ENCODE peak calls at places on chromosome 5, in six cellular contexts. F is SK-N-SH, S is HCT116, C is K562, B is HepG2, K is H1. R is an unnamed sample.

GRCh38 chr5:74070766-74071165 is 444.8 kb downstream of the ARHGEF28 start:
- DNase-seq in F (no peak), S (no peak), C (no peak), B (no peak), K (no peak), R (no peak)

GRCh38 chr5:72015103-72015548 is 92.1 kb upstream of the MAP1B start:
- DNase-seq in F (peak), S (peak), C (peak), B (peak), K (no peak), R (peak)

GRCh38 chr5:43555895-43556606 is 826 bp downstream of the PAIP1 start:
- DNase-seq in F (peak), S (peak), C (peak), B (peak), K (no peak), R (peak)

GRCh38 chr5:24397601-24398000 is 247.2 kb downstream of the CDH10 start:
- DNase-seq in F (no peak), S (no peak), C (no peak), B (no peak), K (no peak), R (no peak)

GRCh38 chr5:129361441-129362025 is 98.6 kb upstream of the ADAMTS19 start:
- DNase-seq in F (no peak), S (peak), C (no peak), B (no peak), K (no peak), R (peak)

GRCh38 chr5:9283473-9283872 is 262.4 kb downstream of the SEMA5A start:
- DNase-seq in F (no peak), S (no peak), C (no peak), B (no peak), K (no peak), R (no peak)

GRCh38 chr5:140251527-140251973 is 51.4 kb downstream of the PFDN1 start:
- DNase-seq in F (no peak), S (peak), C (no peak), B (no peak), K (no peak), R (no peak)

GRCh38 chr5:61467766-61468482 is 135.9 kb downstream of the ZSWIM6 start:
- DNase-seq in F (no peak), S (no peak), C (no peak), B (no peak), K (no peak), R (no peak)

GRCh38 chr5:137580030-137580429 is 80.9 kb upstream of the SPOCK1 start:
- DNase-seq in F (no peak), S (no peak), C (no peak), B (no peak), K (no peak), R (no peak)

GRCh38 chr5:74885170-74885569 is 19.0 kb upstream of the FAM169A start:
- DNase-seq in F (no peak), S (no peak), C (no peak), B (peak), K (no peak), R (no peak)

GRCh38 chr5:126878085-126878484 is 101.1 kb downstream of the LMNB1 start:
- DNase-seq in F (no peak), S (no peak), C (no peak), B (no peak), K (no peak), R (no peak)

GRCh38 chr5:31492824-31493223 is 39.1 kb downstream of the DROSHA start:
- DNase-seq in F (no peak), S (no peak), C (no peak), B (no peak), K (no peak), R (no peak)

GRCh38 chr5:133295520-133295919 is 243.7 kb downstream of the HSPA4 start:
- DNase-seq in F (no peak), S (no peak), C (no peak), B (no peak), K (no peak), R (peak)

GRCh38 chr5:126003309-126003708 is 419.9 kb upstream of the GRAMD2B start:
- DNase-seq in F (no peak), S (no peak), C (no peak), B (no peak), K (no peak), R (no peak)

GRCh38 chr5:34007116-34007674 is 655 bp downstream of the AMACR start:
- DNase-seq in F (peak), S (no peak), C (no peak), B (no peak), K (no peak), R (peak)

GRCh38 chr5:1824109-1824821 is 23.1 kb downstream of the NDUFS6 start:
- DNase-seq in F (no peak), S (no peak), C (no peak), B (no peak), K (no peak), R (no peak)

GRCh38 chr5:107284822-107285510 is 385.8 kb downstream of the EFNA5 start:
- DNase-seq in F (no peak), S (no peak), C (no peak), B (no peak), K (no peak), R (no peak)

GRCh38 chr5:151238303-151238741 is 14.4 kb upstream of the CCDC69 start:
- DNase-seq in F (no peak), S (no peak), C (no peak), B (no peak), K (no peak), R (no peak)

GRCh38 chr5:155773680-155774079 is 553.3 kb upstream of the SGCD start:
- DNase-seq in F (no peak), S (no peak), C (no peak), B (no peak), K (no peak), R (no peak)

GRCh38 chr5:134374234-134374633 is 2.9 kb downstream of the UBE2B start:
- DNase-seq in F (no peak), S (no peak), C (no peak), B (no peak), K (no peak), R (peak)

GRCh38 chr5:54761213-54761701 is 224.1 kb downstream of the ESM1 start:
- DNase-seq in F (no peak), S (no peak), C (no peak), B (no peak), K (no peak), R (no peak)

GRCh38 chr5:64680289-64680688 is 10.0 kb upstream of the SHISAL2B start:
- DNase-seq in F (no peak), S (no peak), C (no peak), B (peak), K (no peak), R (peak)

GRCh38 chr5:1415059-1415425 is 30.2 kb downstream of the SLC6A3 start:
- DNase-seq in F (no peak), S (no peak), C (no peak), B (no peak), K (no peak), R (no peak)

GRCh38 chr5:143929486-143929885 is 117.5 kb downstream of the HMHB1 start:
- DNase-seq in F (no peak), S (no peak), C (no peak), B (no peak), K (no peak), R (no peak)

GRCh38 chr5:178826216-178826615 is 33.5 kb upstream of the ZNF354B start:
- DNase-seq in F (no peak), S (no peak), C (no peak), B (no peak), K (no peak), R (no peak)

GRCh38 chr5:32709789-32710334 is 1.3 kb upstream of the NPR3 start:
- DNase-seq in F (peak), S (peak), C (peak), B (peak), K (no peak), R (peak)

GRCh38 chr5:32710859-32711692 is at the start of gene NPR3:
- DNase-seq in F (peak), S (no peak), C (no peak), B (no peak), K (no peak), R (no peak)

GRCh38 chr5:32708949-32709348 is 2.2 kb upstream of the NPR3 start:
- DNase-seq in F (peak), S (no peak), C (no peak), B (no peak), K (no peak), R (no peak)

GRCh38 chr5:32711693-32712462 is 757 bp downstream of the NPR3 start:
- DNase-seq in F (peak), S (no peak), C (no peak), B (no peak), K (no peak), R (no peak)

GRCh38 chr5:32710335-32710858 is 724 bp upstream of the NPR3 start:
- DNase-seq in F (peak), S (no peak), C (no peak), B (no peak), K (no peak), R (no peak)
- TF ChIP-seq JUND in F (no peak), S (no peak), C (no peak), B (no peak), K (no peak), R (no peak)

GRCh38 chr5:149328177-149328576 is 17.1 kb upstream of the GRPEL2 start:
- DNase-seq in F (no peak), S (no peak), C (no peak), B (no peak), K (no peak), R (no peak)

GRCh38 chr5:149326611-149327010 is 18.7 kb upstream of the GRPEL2 start:
- DNase-seq in F (no peak), S (no peak), C (no peak), B (no peak), K (no peak), R (no peak)

GRCh38 chr5:149325166-149325735 is 20.0 kb upstream of the GRPEL2 start:
- DNase-seq in F (no peak), S (no peak), C (no peak), B (no peak), K (no peak), R (no peak)

GRCh38 chr5:149324639-149325038 is 20.7 kb upstream of the GRPEL2 start:
- DNase-seq in F (no peak), S (no peak), C (no peak), B (no peak), K (no peak), R (no peak)

GRCh38 chr5:149325894-149326293 is 19.4 kb upstream of the GRPEL2 start:
- DNase-seq in F (no peak), S (no peak), C (no peak), B (no peak), K (no peak), R (no peak)
- TF ChIP-seq JUND in F (no peak), S (no peak), C (no peak), B (no peak), K (no peak), R (no peak)

DNA sequence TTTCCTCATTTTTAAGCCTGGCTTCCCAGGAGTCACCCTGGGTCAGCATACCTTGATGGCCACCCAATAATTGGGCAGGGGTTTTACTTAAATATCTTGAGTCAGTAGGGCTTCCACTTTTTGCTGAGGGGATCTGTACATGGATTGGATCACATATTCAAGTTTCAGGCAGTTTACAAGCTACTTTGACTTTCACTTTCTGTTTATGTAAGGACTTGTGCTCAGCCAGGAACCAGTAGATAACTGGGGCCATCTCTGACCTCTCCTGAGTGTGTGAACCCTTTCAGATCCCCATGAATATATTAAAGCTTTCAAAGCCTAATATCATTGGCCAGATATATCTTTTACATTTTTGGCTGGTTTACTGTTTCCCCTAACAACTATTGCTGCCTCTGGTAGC is 45.1 kb downstream of the SLCO6A1 start:
- DNase-seq in F (no peak), S (no peak), C (no peak), B (no peak), K (no peak), R (peak)
- TF ChIP-seq JUND in F (no peak), S (no peak), C (no peak), B (no peak), K (no peak), R (no peak)

GRCh38 chr5:82599030-82599429 is 320.9 kb upstream of the RPS23 start:
- DNase-seq in F (no peak), S (no peak), C (no peak), B (no peak), K (no peak), R (no peak)

GRCh38 chr5:82603280-82603987 is 325.3 kb upstream of the RPS23 start:
- DNase-seq in F (no peak), S (no peak), C (no peak), B (no peak), K (no peak), R (no peak)

GRCh38 chr5:82599692-82600091 is 321.5 kb upstream of the RPS23 start:
- DNase-seq in F (no peak), S (no peak), C (no peak), B (no peak), K (no peak), R (no peak)

GRCh38 chr5:82601862-82602261 is 323.7 kb upstream of the RPS23 start:
- DNase-seq in F (no peak), S (no peak), C (no peak), B (no peak), K (no peak), R (no peak)

GRCh38 chr5:82601085-82601484 is 322.9 kb upstream of the RPS23 start:
- DNase-seq in F (no peak), S (no peak), C (no peak), B (peak), K (no peak), R (no peak)
- TF ChIP-seq JUND in F (no peak), S (no peak), C (no peak), B (no peak), K (no peak), R (no peak)

DNA sequence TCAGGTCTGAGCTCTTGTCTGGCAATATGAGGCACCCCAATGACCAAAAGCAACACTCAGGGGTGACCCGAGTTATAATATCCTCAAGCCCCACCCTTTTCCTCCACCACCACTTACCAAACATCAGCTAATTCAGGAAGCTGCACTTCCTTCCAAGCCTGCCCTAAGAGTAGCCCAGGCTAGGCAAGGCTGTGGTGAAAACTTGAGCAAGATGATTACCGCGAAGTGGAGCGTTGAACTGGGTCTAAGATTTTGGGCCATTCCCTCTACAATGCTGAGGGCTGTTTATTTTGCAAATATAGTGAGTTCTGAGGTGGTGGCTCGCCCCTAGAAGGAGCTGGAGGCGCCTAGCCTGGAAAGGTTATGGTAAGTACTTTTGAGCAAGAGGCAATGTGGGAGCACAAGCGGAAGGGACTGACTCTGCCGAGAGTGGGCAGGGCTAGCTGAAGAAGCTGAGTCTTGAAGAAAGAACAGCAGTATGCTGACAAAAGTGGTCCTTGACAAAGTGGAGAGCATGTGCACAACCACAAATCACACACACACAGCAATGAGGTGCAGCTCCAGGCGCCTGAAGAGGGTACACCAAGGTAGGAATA is at the start of gene HK3:
- DNase-seq in F (no peak), S (no peak), C (no peak), B (no peak), K (no peak), R (no peak)
- TF ChIP-seq JUND in F (no peak), S (no peak), C (no peak), B (no peak), K (no peak), R (no peak)

DNA sequence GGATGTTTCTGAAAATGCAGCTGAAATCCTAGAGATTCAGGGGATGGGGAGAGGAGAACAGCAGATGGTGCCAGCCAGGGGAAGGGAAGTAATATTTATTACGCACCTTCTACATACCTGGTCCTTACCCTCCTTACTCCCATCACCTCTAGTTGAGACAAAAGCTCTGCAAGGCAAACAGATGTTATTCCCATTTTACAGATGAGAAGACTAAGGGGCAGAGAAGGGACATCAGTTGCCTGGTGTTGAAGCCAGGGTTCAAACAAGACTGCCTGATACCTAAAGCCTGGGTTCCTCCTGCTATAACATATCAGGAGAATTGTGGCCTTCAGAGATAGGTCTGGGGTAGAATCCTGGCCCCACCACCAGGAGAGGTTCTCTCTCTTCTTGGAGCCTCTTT is 7.3 kb upstream of the BOD1 start:
- DNase-seq in F (no peak), S (no peak), C (no peak), B (no peak), K (no peak), R (no peak)
- TF ChIP-seq JUND in F (no peak), S (no peak), C (no peak), B (no peak), K (no peak), R (no peak)

GRCh38 chr5:19605846-19606407 is 382.1 kb downstream of the CDH18 start:
- DNase-seq in F (no peak), S (no peak), C (no peak), B (no peak), K (no peak), R (peak)

GRCh38 chr5:19608434-19608833 is 379.6 kb downstream of the CDH18 start:
- DNase-seq in F (peak), S (no peak), C (no peak), B (no peak), K (no peak), R (peak)
- TF ChIP-seq JUND in F (no peak), S (no peak), C (no peak), B (no peak), K (no peak), R (no peak)

GRCh38 chr5:82984786-82985762 is 92.1 kb downstream of the TMEM167A start:
- DNase-seq in F (no peak), S (no peak), C (no peak), B (peak), K (no peak), R (no peak)
- TF ChIP-seq JUND in F (no peak), S (no peak), C (no peak), B (no peak), K (no peak), R (no peak)